ENCODE peak calls at places on chromosomes 16 and 17, in eight cellular contexts. J is aorta; W is stimulated activated CD8-positive, alpha-beta memory T cell treated with anti-CD3 and anti-CD28 coated beads, Interleukin-4, amount 100 ng/mL, for 4 hours; N is naive B cell; L is NCI-H2081; X is astrocyte of the spinal cord; M is uterus; Z is epithelial cell of prostate. G is an unnamed sample.

GRCh38 chr17:77304746-77305473 is 164.1 kb downstream of the SEC14L1 start:
- DNase-seq in J (no peak), W (no peak), N (no peak), L (no peak), X (no peak), M (no peak), Z (no peak), G (no peak)

GRCh38 chr16:46972971-46973456 is 460 bp downstream of the DNAJA2 start:
- DNase-seq in J (peak), W (peak), N (peak), L (no peak), X (no peak), M (no peak), Z (no peak), G (peak)

GRCh38 chr16:53518550-53519416 is 15.8 kb upstream of the AKTIP start:
- DNase-seq in J (no peak), W (peak), N (peak), L (no peak), X (peak), M (peak), Z (no peak), G (peak)

GRCh38 chr17:75487351-75488070 is 27.8 kb downstream of the CASKIN2 start:
- DNase-seq in J (peak), W (peak), N (peak), L (no peak), X (no peak), M (no peak), Z (no peak), G (peak)

GRCh38 chr16:53864819-53865491 is 161.0 kb downstream of the FTO start:
- DNase-seq in J (no peak), W (no peak), N (no peak), L (peak), X (peak), M (no peak), Z (peak), G (no peak)

GRCh38 chr17:78258323-78259229 is 27.1 kb downstream of the TMEM235 start:
- DNase-seq in J (peak), W (no peak), N (no peak), L (peak), X (peak), M (peak), Z (no peak), G (no peak)

GRCh38 chr17:49748791-49749190 is 15.1 kb downstream of the FAM117A start:
- DNase-seq in J (no peak), W (peak), N (peak), L (no peak), X (no peak), M (no peak), Z (no peak), G (peak)

GRCh38 chr17:82188001-82188961 is 24.4 kb downstream of the CCDC57 start:
- DNase-seq in J (no peak), W (no peak), N (no peak), L (no peak), X (no peak), M (no peak), Z (no peak), G (no peak)

GRCh38 chr16:84286568-84287220 is 8.0 kb upstream of the WFDC1 start:
- DNase-seq in J (peak), W (no peak), N (no peak), L (no peak), X (no peak), M (peak), Z (no peak), G (no peak)

GRCh38 chr16:89917773-89918452 is 749 bp upstream of the MC1R start:
- DNase-seq in J (peak), W (peak), N (peak), L (peak), X (peak), M (peak), Z (no peak), G (peak)

GRCh38 chr17:80790021-80790765 is 201.4 kb upstream of the CHMP6 start:
- DNase-seq in J (peak), W (no peak), N (no peak), L (no peak), X (no peak), M (no peak), Z (no peak), G (no peak)

GRCh38 chr16:78489631-78490030 is 390.2 kb downstream of the WWOX start:
- DNase-seq in J (no peak), W (no peak), N (no peak), L (no peak), X (no peak), M (no peak), Z (no peak), G (no peak)

G was measured in natural killer cell.